ENCODE peak calls at places on chromosomes 12 and 14, in eight cellular contexts. Z, E, Q, U, N, G, D and Y are unnamed samples. For H3K4me1, the result is how much of the 10 kb centered on the place peaks cover.

GRCh38 chr14:32509632-32510187 is 180.6 kb downstream of the AKAP6 start:
- DNase-seq in Z (peak), E (no peak), Q (no peak), U (no peak), N (no peak), G (peak), D (peak), Y (peak)

GRCh38 chr12:119014368-119014767 is 33.0 kb downstream of the SRRM4 start:
- DNase-seq in Z (no peak), E (no peak), Q (no peak), U (no peak), N (no peak), G (no peak), D (no peak), Y (no peak)

GRCh38 chr14:37063467-37064240 is 108.8 kb downstream of the SLC25A21 start:
- DNase-seq in Z (no peak), E (no peak), Q (no peak), U (no peak), N (no peak), G (no peak), D (no peak), Y (no peak)

GRCh38 chr12:120257041-120257821 is 8.3 kb downstream of the PXN start:
- DNase-seq in Z (peak), E (no peak), Q (no peak), U (no peak), N (no peak), G (peak), D (peak), Y (peak)

GRCh38 chr12:121288158-121288848 is 8.2 kb downstream of the CAMKK2 start:
- DNase-seq in Z (no peak), E (no peak), Q (no peak), U (no peak), N (peak), G (no peak), D (no peak), Y (no peak)

GRCh38 chr12:65892905-65893304 is 68.6 kb downstream of the HMGA2 start:
- DNase-seq in Z (peak), E (no peak), Q (peak), U (no peak), N (no peak), G (peak), D (no peak), Y (no peak)

GRCh38 chr12:49323524-49324097 is 556 bp downstream of the TROAP start:
- DNase-seq in Z (no peak), E (no peak), Q (no peak), U (no peak), N (no peak), G (no peak), D (no peak), Y (peak)

GRCh38 chr12:47838286-47838931 is 18.7 kb upstream of the HDAC7 start:
- DNase-seq in Z (no peak), E (peak), Q (no peak), U (peak), N (no peak), G (peak), D (no peak), Y (no peak)

GRCh38 chr12:34591966-34592365 is 569.7 kb downstream of the ALG10 start:
- DNase-seq in Z (no peak), E (no peak), Q (no peak), U (no peak), N (no peak), G (no peak), D (no peak), Y (no peak)

GRCh38 chr14:104582005-104582404 is 2.4 kb downstream of the C14orf180 start:
- DNase-seq in Z (no peak), E (no peak), Q (no peak), U (no peak), N (no peak), G (no peak), D (peak), Y (no peak)

GRCh38 chr14:87615822-87616679 is 376.9 kb downstream of the GALC start:
- DNase-seq in Z (peak), E (peak), Q (peak), U (peak), N (no peak), G (peak), D (peak), Y (no peak)

GRCh38 chr12:116880817-116881324 is 370 bp downstream of the HRK start:
- DNase-seq in Z (peak), E (no peak), Q (no peak), U (peak), N (no peak), G (peak), D (peak), Y (no peak)

GRCh38 chr12:69163681-69164362 is 75.5 kb upstream of the CPSF6 start:
- DNase-seq in Z (no peak), E (no peak), Q (no peak), U (no peak), N (no peak), G (no peak), D (no peak), Y (no peak)

GRCh38 chr12:52351196-52352059 is 15.9 kb downstream of the KRT85 start:
- DNase-seq in Z (no peak), E (no peak), Q (no peak), U (no peak), N (no peak), G (no peak), D (peak), Y (no peak)

GRCh38 chr14:34781242-34781641 is 66.8 kb upstream of the CFL2 start:
- DNase-seq in Z (peak), E (no peak), Q (peak), U (no peak), N (no peak), G (peak), D (no peak), Y (no peak)

GRCh38 chr12:8828514-8829127 is 6.2 kb downstream of the A2ML1 start:
- DNase-seq in Z (peak), E (no peak), Q (no peak), U (no peak), N (no peak), G (no peak), D (no peak), Y (no peak)

GRCh38 chr14:68230941-68231717 is 411.6 kb downstream of the RAD51B start:
- DNase-seq in Z (peak), E (no peak), Q (no peak), U (no peak), N (no peak), G (peak), D (no peak), Y (no peak)

GRCh38 chr12:48351022-48351708 is 446 bp upstream of the ZNF641 start:
- DNase-seq in Z (peak), E (peak), Q (peak), U (no peak), N (peak), G (peak), D (peak), Y (no peak)

GRCh38 chr12:49809369-49810158 is 18.6 kb downstream of the NCKAP5L start:
- DNase-seq in Z (no peak), E (no peak), Q (no peak), U (no peak), N (peak), G (no peak), D (no peak), Y (no peak)

GRCh38 chr12:86104087-86104486 is 152.1 kb downstream of the MGAT4C start:
- DNase-seq in Z (peak), E (no peak), Q (no peak), U (no peak), N (no peak), G (no peak), D (no peak), Y (no peak)

GRCh38 chr14:75650253-75651058 is 10.2 kb downstream of the ERG28 start:
- DNase-seq in Z (no peak), E (no peak), Q (no peak), U (no peak), N (no peak), G (no peak), D (no peak), Y (no peak)

DNA sequence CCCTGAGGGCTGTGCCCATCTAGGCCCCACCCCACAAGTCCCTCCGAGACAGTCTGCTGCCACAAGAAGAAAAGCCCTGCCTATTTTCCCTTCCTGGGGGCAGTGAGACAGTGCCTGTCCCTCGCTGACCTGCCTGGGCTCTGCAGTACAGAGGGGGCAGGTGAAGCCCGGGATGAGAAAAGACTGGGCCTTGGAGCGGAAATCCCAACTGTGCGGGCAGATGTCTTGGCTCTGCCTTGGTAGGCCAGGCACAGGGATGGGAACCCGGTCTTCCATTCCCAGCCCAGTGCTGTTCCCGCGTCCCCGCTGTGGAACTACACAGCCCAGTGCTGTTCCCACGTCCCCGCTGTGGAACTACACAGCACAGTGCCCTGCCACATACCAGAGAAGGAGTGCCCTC is 12.8 kb upstream of the NXPH4 start:
- DNase-seq in Z (no peak), E (no peak), Q (no peak), U (no peak), N (no peak), G (no peak), D (no peak), Y (no peak)
- TF ChIP-seq CTCF in Z (no peak), E (no peak), Q (no peak), U (no peak), N (no peak), G (no peak), D (no peak), Y (no peak)

DNA sequence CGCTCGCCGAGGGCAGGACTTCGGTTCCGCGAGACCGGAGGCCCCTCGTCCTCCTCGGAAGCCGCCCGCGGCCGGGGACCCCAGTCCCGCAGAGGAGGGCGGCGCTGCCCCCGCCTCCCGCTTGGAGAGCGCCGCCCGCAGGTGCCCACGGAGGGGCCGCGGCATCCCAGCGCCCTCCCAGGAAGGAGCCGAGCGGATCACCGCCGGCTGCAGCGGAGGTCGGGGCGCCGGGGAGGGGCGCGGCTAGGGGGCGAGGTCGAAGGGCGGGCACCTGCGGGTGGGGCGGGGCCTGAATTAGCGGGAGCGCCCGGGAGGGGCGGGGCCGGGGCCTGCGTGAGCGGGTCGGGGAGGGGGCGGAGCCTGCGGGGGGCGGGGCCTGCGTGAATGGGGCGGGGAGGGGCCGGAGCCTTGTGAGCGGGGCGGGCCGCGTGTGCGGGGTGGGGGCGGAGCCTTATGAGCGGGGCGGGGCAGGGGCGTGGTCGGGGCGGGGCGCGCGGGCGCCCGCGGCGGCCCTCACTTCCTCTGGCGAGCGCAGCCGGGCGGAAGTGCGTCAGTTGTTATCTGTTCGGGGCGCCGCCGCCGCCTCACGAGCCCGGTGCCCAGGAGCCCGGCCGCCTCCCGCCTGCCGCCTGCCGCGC is at the start of gene FBRSL1:
- DNase-seq in Z (peak), E (peak), Q (no peak), U (peak), N (peak), G (peak), D (peak), Y (no peak)
- H3K4me1 ChIP-seq in Z (under half), E (under half), Q (under half), U (under half), N (half or more), G (under half), D (under half), Y (under half)

GRCh38 chr12:102474438-102475064 is 5.8 kb downstream of the IGF1 start:
- DNase-seq in Z (peak), E (peak), Q (no peak), U (no peak), N (no peak), G (peak), D (no peak), Y (no peak)
- TF ChIP-seq CTCF in Z (no peak), E (no peak), Q (no peak), U (no peak), N (no peak), G (no peak), D (no peak), Y (no peak)

DNA sequence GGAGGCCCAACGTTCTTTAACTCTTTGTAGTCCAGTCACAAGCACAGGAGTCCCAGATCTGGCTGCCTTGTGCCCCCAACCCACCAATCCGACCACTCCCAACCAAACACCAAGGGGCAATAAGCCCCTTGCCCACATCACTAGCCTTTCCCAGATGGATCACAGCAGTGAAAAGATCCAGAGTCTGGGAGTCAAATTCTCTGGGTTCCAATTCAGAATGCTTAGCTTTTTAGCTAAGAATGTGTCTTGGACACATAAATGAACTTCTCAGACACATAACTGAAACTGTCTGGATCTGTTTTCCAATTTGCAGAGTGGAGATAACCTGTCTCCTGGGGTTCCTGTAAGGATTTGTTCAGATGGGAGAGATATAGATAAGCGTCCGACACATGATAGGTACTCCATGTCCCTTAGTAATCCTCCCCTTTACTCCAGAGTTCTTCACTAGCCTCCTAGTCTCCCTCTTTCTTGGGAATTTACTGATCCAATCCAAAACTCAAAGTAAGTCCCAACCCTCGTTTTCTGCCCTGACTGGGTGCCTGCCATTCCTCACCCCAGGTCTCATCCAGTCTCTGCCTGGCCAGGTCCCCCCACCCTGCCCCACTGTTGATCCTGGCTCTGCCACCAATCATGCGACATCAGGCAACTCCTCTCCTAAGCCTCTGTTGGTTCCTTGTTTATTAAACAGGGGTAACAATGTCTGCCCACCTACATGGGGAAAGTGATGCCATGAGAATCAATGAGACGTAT is 439 bp upstream of the TNFRSF1A start:
- DNase-seq in Z (peak), E (no peak), Q (no peak), U (no peak), N (no peak), G (no peak), D (no peak), Y (no peak)
- H3K4me1 ChIP-seq in Z (half or more), E (half or more), Q (under half), U (half or more), N (half or more), G (under half), D (half or more), Y (half or more)

DNA sequence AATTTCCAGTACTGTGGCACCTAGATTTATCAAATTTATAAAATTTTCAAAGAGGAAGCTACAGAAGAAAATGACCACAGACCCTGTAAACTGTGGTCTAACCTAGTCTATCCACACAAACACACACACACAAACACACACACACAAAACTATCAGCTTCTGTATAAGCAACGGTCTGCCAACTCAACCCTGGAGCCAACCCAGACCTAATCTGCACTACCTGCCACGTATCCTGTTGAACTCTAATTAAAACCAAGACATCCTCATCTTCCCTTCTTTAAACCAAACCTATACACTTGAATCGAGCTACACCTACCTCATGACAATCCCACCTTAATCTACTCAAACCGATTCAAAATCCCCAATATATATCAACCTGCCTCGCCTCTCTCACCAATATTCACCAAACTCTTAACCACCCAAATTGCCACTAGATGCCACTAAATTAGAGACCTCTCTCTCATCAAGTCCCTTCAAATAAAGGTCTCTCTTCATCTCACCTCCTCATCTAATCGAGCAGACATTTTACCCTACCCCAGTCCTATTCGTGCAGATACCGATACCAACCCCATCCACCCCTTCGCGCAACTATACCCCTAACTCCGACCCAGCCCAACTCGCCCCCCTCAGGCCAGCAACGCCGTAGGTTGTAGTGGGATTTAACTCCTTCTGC is 807 bp downstream of the ACIN1 start:
- DNase-seq in Z (peak), E (no peak), Q (no peak), U (peak), N (no peak), G (no peak), D (no peak), Y (no peak)
- TF ChIP-seq CTCF in Z (peak), E (peak), Q (no peak), U (peak), N (no peak), G (peak), D (no peak), Y (no peak)